ENCODE peak calls at places on chromosomes 6 and 20, in ten cellular contexts. B, V, D, G, H, X, R, L, K and U are unnamed samples.

GRCh38 chr6:127457444-127458064 is 1.6 kb downstream of the KIAA0408 start:
- DNase-seq in R (no peak), G (no peak), B (no peak), D (no peak), X (no peak), V (no peak), L (no peak), H (no peak), K (no peak), U (no peak)

GRCh38 chr20:6579417-6579816 is 188.1 kb upstream of the BMP2 start:
- DNase-seq in B (no peak), L (no peak), K (no peak), H (no peak), V (no peak), D (no peak), R (no peak), X (no peak), G (no peak), U (no peak)

GRCh38 chr20:5205348-5206210 is 78.8 kb downstream of the CDS2 start:
- DNase-seq in R (peak), B (peak), H (peak), X (peak), D (peak), G (peak), K (peak), L (peak), V (peak), U (peak)

GRCh38 chr6:6080975-6081374 is 74.2 kb upstream of the NRN1 start:
- DNase-seq in H (no peak), G (no peak), K (no peak), R (no peak), V (no peak), D (no peak), L (no peak), X (no peak), B (no peak), U (no peak)

GRCh38 chr6:87789198-87789899 is 87.3 kb upstream of the AKIRIN2 start:
- DNase-seq in B (no peak), R (no peak), V (no peak), H (no peak), X (peak), D (no peak), K (no peak), G (peak), L (no peak), U (no peak)

GRCh38 chr20:19975901-19976300 is 41.3 kb upstream of the NAA20 start:
- DNase-seq in V (no peak), D (peak), X (peak), L (no peak), G (peak), B (no peak), R (no peak), H (no peak), K (no peak), U (no peak)

GRCh38 chr6:98433325-98433724 is 401.0 kb upstream of the POU3F2 start:
- DNase-seq in G (no peak), D (no peak), L (no peak), B (no peak), R (no peak), V (no peak), H (no peak), K (no peak), X (no peak), U (no peak)

GRCh38 chr20:33793011-33793931 is 17.9 kb upstream of the CHMP4B start:
- DNase-seq in B (no peak), D (peak), V (no peak), X (peak), H (no peak), L (peak), G (no peak), K (no peak), R (no peak), U (no peak)

GRCh38 chr6:35729722-35730121 is 7.1 kb upstream of the ARMC12 start:
- DNase-seq in R (no peak), G (no peak), V (no peak), B (no peak), L (no peak), D (no peak), X (no peak), K (no peak), H (no peak), U (no peak)

GRCh38 chr20:23225407-23226060 is 125.1 kb upstream of the NXT1 start:
- DNase-seq in H (peak), B (no peak), G (peak), V (no peak), D (peak), K (no peak), R (no peak), L (no peak), X (peak), U (no peak)

GRCh38 chr20:12969071-12969669 is 39.6 kb upstream of the SPTLC3 start:
- DNase-seq in X (no peak), H (no peak), D (no peak), L (no peak), R (no peak), K (no peak), G (no peak), B (no peak), V (no peak), U (no peak)

GRCh38 chr6:136520520-136520919 is 29.7 kb downstream of the MAP7 start:
- DNase-seq in G (no peak), V (no peak), B (no peak), H (no peak), D (no peak), K (no peak), L (no peak), R (no peak), X (no peak), U (no peak)

GRCh38 chr20:19583532-19584175 is 174.4 kb upstream of the RIN2 start:
- DNase-seq in R (no peak), K (peak), D (peak), H (peak), L (peak), G (peak), X (peak), B (peak), V (no peak), U (no peak)